ENCODE peak calls at places on chromosomes 3 and 15, in five cellular contexts. Q, O, K, M and L are unnamed samples.

GRCh38 chr3:4395448-4395847 is 71.6 kb downstream of the SUMF1 start:
- DNase-seq in Q (no peak), O (no peak), K (no peak), M (no peak), L (no peak)

GRCh38 chr15:80580107-80580506 is 115.0 kb upstream of the ABHD17C start:
- DNase-seq in Q (no peak), O (no peak), K (no peak), M (peak; percentile 97), L (no peak)

GRCh38 chr3:44030690-44031344 is 210.9 kb upstream of the TOPAZ1 start:
- DNase-seq in Q (no peak), O (no peak), K (no peak), M (peak; percentile 70), L (no peak)

GRCh38 chr3:113531826-113532697 is at the start of gene SIDT1:
- DNase-seq in Q (peak; percentile 15), O (peak; percentile 83), K (peak; percentile 13), M (peak; percentile 35), L (peak; percentile 73)

GRCh38 chr3:152491922-152492321 is 223.2 kb downstream of the MBNL1 start:
- DNase-seq in Q (no peak), O (no peak), K (no peak), M (no peak), L (no peak)

GRCh38 chr3:113441051-113441770 is at the start of gene CFAP44:
- DNase-seq in Q (peak; percentile 60), O (peak; percentile 51), K (peak; percentile 6), M (no peak), L (no peak)

GRCh38 chr3:52471371-52472238 is 16.2 kb downstream of the NISCH start:
- DNase-seq in Q (peak; percentile 78), O (peak; percentile 39), K (peak; percentile 81), M (peak; percentile 18), L (no peak)

GRCh38 chr3:146503459-146504202 is 34.3 kb upstream of the PLSCR2 start:
- DNase-seq in Q (no peak), O (no peak), K (peak; percentile 55), M (peak; percentile 93), L (no peak)

GRCh38 chr3:149575213-149575961 is 82.4 kb downstream of the WWTR1 start:
- DNase-seq in Q (no peak), O (no peak), K (peak; percentile 68), M (peak; percentile 90), L (no peak)

GRCh38 chr3:42340466-42340865 is 69.9 kb downstream of the LYZL4 start:
- DNase-seq in Q (no peak), O (no peak), K (no peak), M (no peak), L (no peak)

GRCh38 chr3:14331273-14331672 is 71.1 kb upstream of the SLC6A6 start:
- DNase-seq in Q (no peak), O (no peak), K (no peak), M (no peak), L (no peak)